ENCODE peak calls at places on chromosomes 11 and 22, in five cellular contexts. R is IMR-90, L is H1, T is trophoblast cell, Q is neuronal stem cell. Z is an unnamed sample.

GRCh38 chr22:21044931-21045584 is 688 bp upstream of the LRRC74B start:
- DNase-seq in T (peak), Q (no peak), R (peak), L (no peak), Z (peak)

GRCh38 chr22:21652547-21653545 is 10.7 kb downstream of the SDF2L1 start:
- DNase-seq in L (peak), T (no peak), R (no peak), Q (peak), Z (no peak)

GRCh38 chr11:65637794-65638317 is at the start of gene SIPA1:
- DNase-seq in L (peak), T (peak), Q (peak), R (peak), Z (peak)

GRCh38 chr11:123880912-123881311 is 4.6 kb downstream of the TMEM225 start:
- DNase-seq in T (no peak), R (no peak), Q (no peak), L (no peak), Z (no peak)

GRCh38 chr11:34719303-34719848 is 98.5 kb downstream of the EHF start:
- DNase-seq in R (peak), T (no peak), Q (no peak), L (no peak), Z (peak)

GRCh38 chr11:46948378-46949131 is 12.0 kb downstream of the CSTPP1 start:
- DNase-seq in L (no peak), T (no peak), Q (no peak), R (peak), Z (peak)

GRCh38 chr22:49827853-49828598 is at the start of gene BRD1:
- DNase-seq in L (no peak), T (peak), R (peak), Q (peak), Z (peak)

GRCh38 chr11:86388198-86388597 is 13.5 kb downstream of the CCDC81 start:
- DNase-seq in Q (no peak), L (no peak), T (peak), R (no peak), Z (no peak)

GRCh38 chr11:11022126-11022730 is 164.4 kb upstream of the ZBED5 start:
- DNase-seq in Q (no peak), R (peak), L (no peak), T (peak), Z (no peak)

GRCh38 chr11:83766932-83767331 is 480.8 kb upstream of the CCDC90B start:
- DNase-seq in Q (no peak), L (no peak), R (no peak), T (no peak), Z (no peak)

GRCh38 chr11:96367357-96367756 is 22.4 kb downstream of the CCDC82 start:
- DNase-seq in T (no peak), L (no peak), R (no peak), Q (no peak), Z (no peak)

GRCh38 chr11:2296913-2297622 is 4.7 kb downstream of the C11orf21 start:
- DNase-seq in Q (no peak), R (no peak), T (no peak), L (peak), Z (no peak)

GRCh38 chr11:15115686-15116085 is 963 bp downstream of the INSC start:
- DNase-seq in T (no peak), Q (no peak), L (no peak), R (no peak), Z (no peak)

GRCh38 chr22:48240935-48241230 is 1478.4 kb downstream of the TBC1D22A start:
- DNase-seq in Q (no peak), T (no peak), L (peak), R (no peak), Z (no peak)

GRCh38 chr11:78560066-78560597 is 14.5 kb downstream of the NARS2 start:
- DNase-seq in L (no peak), T (no peak), Q (no peak), R (no peak), Z (no peak)

GRCh38 chr22:46614070-46614931 is 5.9 kb upstream of the GRAMD4 start:
- DNase-seq in T (no peak), R (no peak), L (no peak), Q (no peak), Z (no peak)

GRCh38 chr11:443542-444199 is 1.9 kb upstream of the ANO9 start:
- DNase-seq in Q (no peak), T (peak), R (peak), L (no peak), Z (peak)

GRCh38 chr22:19817561-19818263 is 37.0 kb downstream of the GNB1L start:
- DNase-seq in L (peak), R (no peak), T (no peak), Q (no peak), Z (no peak)

GRCh38 chr11:126082251-126083109 is 19.8 kb upstream of the CDON start:
- DNase-seq in L (peak), T (no peak), Q (no peak), R (no peak), Z (no peak)

GRCh38 chr22:50236731-50237409 is 8.0 kb downstream of the TUBGCP6 start:
- DNase-seq in T (peak), Q (no peak), R (peak), L (peak), Z (peak)

GRCh38 chr11:12287009-12287373 is 90.4 kb upstream of the PARVA start:
- DNase-seq in L (peak), Q (no peak), T (peak), R (peak), Z (peak)

GRCh38 chr11:83004855-83005556 is 66.7 kb downstream of the RAB30 start:
- DNase-seq in Q (no peak), R (no peak), L (no peak), T (no peak), Z (no peak)

GRCh38 chr11:117076941-117077659 is 21.1 kb downstream of the SIK3 start:
- DNase-seq in Q (no peak), R (no peak), T (no peak), L (no peak), Z (peak)

GRCh38 chr11:105152556-105152955 is 13.0 kb upstream of the CARD18 start:
- DNase-seq in T (no peak), R (no peak), L (no peak), Q (no peak), Z (peak)

GRCh38 chr22:49203863-49204598 is 623.6 kb downstream of the BRD1 start:
- DNase-seq in T (no peak), L (peak), R (no peak), Q (no peak), Z (no peak)

GRCh38 chr22:16776088-16776487 is 49.1 kb downstream of the XKR3 start:
- DNase-seq in L (no peak), T (no peak), R (no peak), Q (no peak), Z (no peak)

GRCh38 chr22:24945430-24945829 is 1.1 kb downstream of the LHFPL7 start:
- DNase-seq in R (no peak), Q (no peak), L (no peak), T (peak), Z (no peak)

GRCh38 chr11:31340903-31341572 is 28.5 kb downstream of the DCDC1 start:
- DNase-seq in L (peak), Q (no peak), R (peak), T (peak), Z (peak)

GRCh38 chr11:61978703-61979661 is 11.5 kb upstream of the FTH1 start:
- DNase-seq in R (no peak), Q (no peak), L (no peak), T (peak), Z (no peak)

GRCh38 chr11:31968774-31969433 is 122.0 kb upstream of the RCN1 start:
- DNase-seq in L (no peak), T (no peak), R (peak), Q (no peak), Z (no peak)

GRCh38 chr22:47053865-47054185 is 291.4 kb downstream of the TBC1D22A start:
- DNase-seq in L (no peak), T (no peak), Q (no peak), R (peak), Z (peak)

GRCh38 chr22:21726650-21727049 is 8.9 kb downstream of the YPEL1 start:
- DNase-seq in Q (no peak), L (peak), T (peak), R (no peak), Z (peak)

GRCh38 chr11:70462818-70463477 is 64.6 kb downstream of the CTTN start:
- DNase-seq in L (no peak), T (no peak), R (no peak), Q (no peak), Z (no peak)

GRCh38 chr11:118908931-118909618 is 16.7 kb downstream of the BCL9L start:
- DNase-seq in T (no peak), Q (no peak), R (peak), L (peak), Z (peak)

GRCh38 chr11:118909619-118910308 is 16.0 kb downstream of the BCL9L start:
- DNase-seq in T (no peak), R (no peak), Q (no peak), L (peak), Z (no peak)

GRCh38 chr11:118911113-118911879 is 14.4 kb downstream of the BCL9L start:
- DNase-seq in Q (no peak), R (peak), T (peak), L (no peak), Z (peak)

GRCh38 chr11:118911880-118912741 is 13.6 kb downstream of the BCL9L start:
- DNase-seq in L (peak), T (peak), R (peak), Q (no peak), Z (peak)

DNA sequence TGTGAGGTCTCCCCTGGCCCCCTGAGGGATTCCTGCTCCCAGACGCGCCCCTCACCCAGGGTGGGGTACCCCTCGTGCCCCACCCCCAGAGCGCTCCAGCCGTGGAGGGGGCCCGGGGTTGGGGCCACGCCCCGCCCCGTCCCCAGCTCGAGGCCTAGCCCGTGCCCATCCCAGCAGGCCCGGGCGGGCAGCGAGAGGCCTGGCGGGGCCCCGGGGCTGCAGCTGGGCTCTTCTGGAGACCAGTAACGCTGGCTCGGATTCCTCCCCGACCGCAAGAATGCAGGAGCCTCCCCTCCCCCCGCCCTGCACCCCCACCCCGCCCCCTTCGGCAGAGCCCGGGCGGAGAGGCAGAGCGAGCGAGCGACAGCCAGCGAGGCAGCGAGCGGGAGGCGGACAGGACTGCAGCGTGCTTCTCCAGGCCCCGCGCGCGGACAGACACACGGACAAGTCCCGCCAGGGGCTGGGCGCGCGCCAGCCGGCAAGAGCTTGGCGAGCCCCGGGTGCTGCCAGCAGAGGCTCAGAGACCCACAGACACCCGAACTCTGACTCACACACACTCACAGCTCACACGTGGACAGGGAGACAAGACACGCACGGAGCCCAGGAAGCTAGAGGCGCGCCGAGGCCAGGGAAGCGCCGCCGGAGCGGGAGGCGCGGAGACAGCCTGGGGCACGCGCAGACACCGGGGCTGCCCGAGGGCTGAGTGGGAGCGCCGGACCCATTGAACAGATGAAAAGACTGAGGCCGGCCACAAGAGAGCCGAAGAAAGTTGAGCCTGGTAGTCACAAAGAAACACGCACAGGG is 15.2 kb downstream of the BCL9L start:
- DNase-seq in T (peak), Q (no peak), L (peak), R (peak), Z (peak)
- H4K91ac ChIP-seq in T (peak), Q (peak), L (peak), R (peak), Z (peak)

DNA sequence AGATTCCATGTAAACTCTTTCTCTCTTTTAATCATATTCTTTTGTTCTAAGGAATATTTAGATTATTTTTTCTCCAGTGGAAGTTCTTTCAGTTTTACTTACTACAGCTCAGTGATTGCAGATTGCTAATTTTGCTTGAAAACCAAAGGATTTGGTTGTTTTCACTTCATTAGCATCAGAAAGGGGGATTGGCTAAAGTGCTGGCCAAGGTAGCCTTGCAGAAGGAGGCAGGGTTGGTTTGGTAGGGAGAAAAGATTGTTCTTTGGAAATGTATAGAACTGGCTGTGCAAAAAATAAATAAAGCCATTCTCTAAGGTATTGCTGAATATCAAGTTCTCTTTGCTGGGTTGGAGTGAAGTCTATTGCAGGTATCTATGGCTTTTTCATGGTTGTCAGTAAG is 92.6 kb downstream of the FAT3 start:
- DNase-seq in L (no peak), Q (no peak), R (no peak), T (no peak), Z (no peak)
- H3K18ac ChIP-seq in L (no peak), Q (no peak), R (no peak), T (no peak), Z (no peak)

DNA sequence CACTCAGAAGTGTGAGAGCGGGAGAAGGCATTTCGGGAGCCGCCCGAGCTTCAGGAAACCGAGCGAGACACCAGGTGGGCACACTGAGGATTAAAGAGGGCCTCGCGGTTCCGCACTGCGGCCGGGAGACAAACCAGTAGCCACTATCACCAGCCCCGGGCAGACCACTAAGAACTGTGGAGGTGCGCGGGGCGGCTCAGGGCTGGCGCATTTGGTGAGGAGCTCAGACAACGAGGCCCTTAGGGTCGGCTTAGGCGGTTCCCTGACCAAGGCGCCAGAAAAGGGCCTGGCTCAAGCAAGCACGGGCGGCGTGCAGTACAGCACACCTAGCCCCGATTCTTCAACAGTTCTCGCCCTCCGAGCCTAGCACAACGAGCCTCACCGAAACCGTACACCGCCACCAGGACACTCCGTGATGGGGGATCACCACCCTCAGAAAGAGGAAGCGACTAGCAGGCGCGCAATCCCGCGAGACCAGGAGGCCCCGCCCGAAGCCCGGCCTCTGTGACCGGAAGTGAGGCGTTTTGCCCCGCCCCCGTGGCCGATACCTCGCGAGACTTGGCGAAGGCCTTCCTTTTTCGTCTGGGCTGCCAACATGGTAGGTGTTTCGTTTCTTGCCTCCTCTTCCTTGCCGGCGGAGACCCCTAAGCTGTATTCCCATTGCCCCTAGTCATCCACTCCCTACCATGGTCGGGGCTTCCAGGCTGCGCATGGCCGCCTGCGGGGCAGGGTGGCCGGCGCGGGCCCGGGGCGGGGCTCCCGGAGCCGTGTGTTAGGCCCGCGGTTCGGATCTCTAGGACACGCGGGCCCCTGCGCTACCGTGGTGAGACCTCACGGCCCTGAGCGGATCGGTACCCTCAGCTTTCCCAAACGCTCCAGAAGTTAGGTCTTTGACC is at the start of the genes RPL27A and TRIM66:
- DNase-seq in R (peak), L (peak), Q (peak), T (peak), Z (peak)
- H4K91ac ChIP-seq in R (peak), L (peak), Q (peak), T (peak), Z (peak)

GRCh38 chr11:118933486-118933885 is 7.8 kb upstream of the BCL9L start:
- DNase-seq in Q (no peak), L (no peak), R (peak), T (no peak), Z (peak)

GRCh38 chr11:118939948-118940598 is 14.3 kb upstream of the BCL9L start:
- DNase-seq in R (no peak), Q (no peak), T (no peak), L (no peak), Z (peak)

GRCh38 chr11:118935381-118935780 is 9.7 kb upstream of the BCL9L start:
- DNase-seq in R (no peak), T (no peak), L (no peak), Q (no peak), Z (no peak)

GRCh38 chr11:118938491-118939411 is 13.0 kb upstream of the BCL9L start:
- DNase-seq in Q (no peak), R (peak), L (no peak), T (no peak), Z (peak)

GRCh38 chr11:118939412-118939915 is 13.7 kb upstream of the BCL9L start:
- DNase-seq in Q (no peak), L (no peak), R (no peak), T (no peak), Z (no peak)
- H3K18ac ChIP-seq in Q (peak), L (peak), R (no peak), T (no peak), Z (no peak)

GRCh38 chr11:75562836-75563484 is 907 bp downstream of the SERPINH1 start:
- DNase-seq in T (peak), Q (peak), R (peak), L (peak), Z (peak)

GRCh38 chr11:75565221-75565814 is 3.3 kb downstream of the SERPINH1 start:
- DNase-seq in Q (no peak), T (peak), L (no peak), R (peak), Z (peak)

GRCh38 chr11:75563978-75564552 is 2.0 kb downstream of the SERPINH1 start:
- DNase-seq in L (peak), T (peak), Q (peak), R (peak), Z (peak)

GRCh38 chr11:75562048-75562835 is at the start of gene SERPINH1:
- DNase-seq in R (peak), Q (no peak), L (peak), T (peak), Z (peak)

GRCh38 chr11:75563501-75563977 is 1.5 kb downstream of the SERPINH1 start:
- DNase-seq in L (no peak), Q (no peak), T (peak), R (no peak), Z (no peak)
- H4K91ac ChIP-seq in L (peak), Q (peak), T (peak), R (peak), Z (peak)

GRCh38 chr11:19121646-19122045 is 4.7 kb downstream of the ZDHHC13 start:
- DNase-seq in Q (no peak), T (no peak), R (peak), L (no peak), Z (peak)

GRCh38 chr11:19117760-19118097 is 761 bp downstream of the ZDHHC13 start:
- DNase-seq in Q (no peak), T (no peak), L (no peak), R (peak), Z (no peak)

GRCh38 chr11:19111809-19112208 is 5.2 kb upstream of the ZDHHC13 start:
- DNase-seq in R (no peak), L (no peak), Q (no peak), T (no peak), Z (no peak)

GRCh38 chr11:19116315-19116970 is 525 bp upstream of the ZDHHC13 start:
- DNase-seq in Q (no peak), T (no peak), R (no peak), L (no peak), Z (no peak)

GRCh38 chr11:19116971-19117759 is at the start of gene ZDHHC13:
- DNase-seq in L (peak), T (peak), R (peak), Q (peak), Z (peak)
- H3K18ac ChIP-seq in L (no peak), T (peak), R (no peak), Q (peak), Z (peak)

Z was measured in mesenchymal stem cell.